ENCODE peak calls at places on chromosomes 13 and 19, in eight cellular contexts. L is tibial nerve, Q is ovary, H is A549, X is upper lobe of left lung, Y is testis, K is Peyer's patch, I is transverse colon. F is an unnamed sample.

GRCh38 chr19:46408611-46409039 is 4.7 kb downstream of the CCDC8 start:
- DNase-seq in K (no peak), Y (peak; percentile 77), I (peak; percentile 51), L (no peak), Q (peak; percentile 89), H (no peak), X (peak; percentile 92), F (no peak)

GRCh38 chr13:23610966-23611486 is 40.8 kb downstream of the TNFRSF19 start:
- DNase-seq in Q (no peak), L (no peak), Y (no peak), K (no peak), I (no peak), X (no peak), H (no peak), F (no peak)

GRCh38 chr19:14059093-14059480 is 2.8 kb downstream of the PALM3 start:
- DNase-seq in H (no peak), X (no peak), K (peak; percentile 58), L (no peak), Y (peak; percentile 39), I (peak; percentile 28), Q (no peak), F (no peak)

GRCh38 chr19:9456018-9456689 is 20.8 kb upstream of the ZNF266 start:
- DNase-seq in K (no peak), L (no peak), Y (no peak), X (no peak), H (no peak), Q (no peak), I (no peak), F (no peak)

GRCh38 chr13:99610702-99611289 is 109.5 kb downstream of the TM9SF2 start:
- DNase-seq in K (no peak), I (no peak), Q (no peak), X (no peak), Y (no peak), L (no peak), H (no peak), F (no peak)

GRCh38 chr13:32883501-32883900 is 132.7 kb upstream of the KL start:
- DNase-seq in L (no peak), I (no peak), H (no peak), X (no peak), Y (peak; percentile 41), Q (no peak), K (no peak), F (no peak)

GRCh38 chr13:79741006-79741405 is 260.1 kb downstream of the NDFIP2 start:
- DNase-seq in H (no peak), Q (peak; percentile 67), Y (peak; percentile 16), L (no peak), I (no peak), K (no peak), X (no peak), F (no peak)

GRCh38 chr13:48749144-48749543 is 95.4 kb downstream of the CYSLTR2 start:
- DNase-seq in X (no peak), K (no peak), I (no peak), L (no peak), Q (no peak), Y (no peak), H (no peak), F (no peak)

GRCh38 chr19:30671622-30672051 is 299.5 kb downstream of the ZNF536 start:
- DNase-seq in H (no peak), I (no peak), Q (no peak), Y (peak; percentile 79), X (no peak), K (no peak), L (peak; percentile 41), F (no peak)

GRCh38 chr13:71320452-71320851 is 546.6 kb downstream of the DACH1 start:
- DNase-seq in Y (no peak), Q (no peak), K (no peak), I (no peak), H (no peak), L (no peak), X (no peak), F (no peak)

GRCh38 chr19:14000691-14001365 is 5.3 kb downstream of the RFX1 start:
- DNase-seq in Y (no peak), I (no peak), K (no peak), X (no peak), L (no peak), H (no peak), Q (no peak), F (no peak)

GRCh38 chr13:33191425-33192221 is 93.9 kb downstream of the STARD13 start:
- DNase-seq in I (no peak), H (no peak), Q (no peak), Y (no peak), L (no peak), K (no peak), X (no peak), F (no peak)

GRCh38 chr19:56837492-56837891 is 3.0 kb downstream of the PEG3 start:
- DNase-seq in K (no peak), Y (peak; percentile 88), X (peak; percentile 67), I (peak; percentile 22), L (peak; percentile 46), Q (peak; percentile 83), H (no peak), F (no peak)

GRCh38 chr19:46716013-46716671 is 772 bp downstream of the PRKD2 start:
- DNase-seq in Y (no peak), L (no peak), K (no peak), H (peak; percentile 63), I (peak; percentile 44), X (no peak), Q (no peak), F (no peak)

DNA sequence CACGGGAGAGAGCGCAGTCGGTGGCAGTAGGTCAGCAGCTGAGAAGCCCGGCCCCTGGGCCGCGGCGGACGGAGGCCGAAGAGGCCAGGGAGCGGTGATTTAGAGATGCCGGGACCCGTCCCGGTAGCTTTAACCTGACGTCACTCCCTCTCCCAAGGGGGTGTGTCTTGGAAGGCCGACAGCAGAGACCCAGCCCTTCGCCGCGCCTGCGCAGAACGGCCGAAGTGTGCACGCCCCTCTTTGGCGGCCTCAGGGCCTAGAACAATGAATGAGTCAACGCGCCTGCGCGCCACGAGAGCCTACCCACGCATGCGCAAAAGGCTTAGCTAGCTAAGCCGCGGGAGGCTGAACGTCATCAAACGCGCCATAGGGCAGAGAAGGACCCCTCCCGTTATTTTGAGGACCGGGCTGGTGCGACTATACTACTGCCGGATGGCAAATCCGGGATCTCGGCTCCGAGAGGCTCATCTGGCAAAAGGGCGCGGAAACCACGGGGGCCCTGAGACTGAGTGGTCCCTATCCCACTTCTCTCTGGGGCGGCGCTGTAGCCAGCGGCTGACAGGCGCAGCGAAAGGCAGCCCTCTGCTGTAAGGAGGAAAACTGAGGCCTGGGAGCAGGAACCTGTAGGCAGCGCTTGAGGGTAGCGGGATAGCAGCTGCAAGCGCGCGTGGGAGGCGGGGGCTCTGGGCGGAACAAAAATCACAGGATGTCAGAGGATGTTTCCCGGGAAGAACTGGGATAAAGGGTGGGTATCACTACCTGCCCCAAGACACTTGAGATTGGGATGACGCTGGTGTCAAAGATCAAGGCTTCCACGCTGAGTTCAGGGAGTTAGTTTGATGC is at the start of the genes IRGQ and ZNF576:
- DNase-seq in K (peak; percentile 100), I (peak; percentile 100), H (peak; percentile 99), L (peak; percentile 100), X (peak; percentile 100), Q (peak; percentile 100), Y (peak; percentile 100), F (peak; percentile 92)
- TF ChIP-seq POLR2A in K (peak; percentile 84), I (peak; percentile 93), H (peak; percentile 78), L (peak; percentile 76), X (peak; percentile 86), Q (peak; percentile 46), Y (peak; percentile 30), F (peak; percentile 58)

GRCh38 chr13:45768668-45769067 is 66.5 kb downstream of the CBY2 start:
- DNase-seq in Q (no peak), X (no peak), L (no peak), Y (no peak), K (no peak), I (no peak), H (no peak), F (no peak)

GRCh38 chr13:45765464-45765863 is 63.3 kb downstream of the CBY2 start:
- DNase-seq in H (no peak), Y (no peak), Q (no peak), L (no peak), K (no peak), I (no peak), X (no peak), F (no peak)

GRCh38 chr13:45769072-45769471 is 67.0 kb downstream of the CBY2 start:
- DNase-seq in Q (no peak), X (no peak), K (no peak), L (no peak), I (no peak), H (no peak), Y (no peak), F (no peak)

GRCh38 chr13:45763419-45763818 is 61.3 kb downstream of the CBY2 start:
- DNase-seq in Y (no peak), I (no peak), H (no peak), L (no peak), K (no peak), Q (no peak), X (no peak), F (no peak)
- TF ChIP-seq CTCF in Y (no peak), I (no peak), H (no peak), L (no peak), K (no peak), Q (no peak), X (no peak), F (no peak)

DNA sequence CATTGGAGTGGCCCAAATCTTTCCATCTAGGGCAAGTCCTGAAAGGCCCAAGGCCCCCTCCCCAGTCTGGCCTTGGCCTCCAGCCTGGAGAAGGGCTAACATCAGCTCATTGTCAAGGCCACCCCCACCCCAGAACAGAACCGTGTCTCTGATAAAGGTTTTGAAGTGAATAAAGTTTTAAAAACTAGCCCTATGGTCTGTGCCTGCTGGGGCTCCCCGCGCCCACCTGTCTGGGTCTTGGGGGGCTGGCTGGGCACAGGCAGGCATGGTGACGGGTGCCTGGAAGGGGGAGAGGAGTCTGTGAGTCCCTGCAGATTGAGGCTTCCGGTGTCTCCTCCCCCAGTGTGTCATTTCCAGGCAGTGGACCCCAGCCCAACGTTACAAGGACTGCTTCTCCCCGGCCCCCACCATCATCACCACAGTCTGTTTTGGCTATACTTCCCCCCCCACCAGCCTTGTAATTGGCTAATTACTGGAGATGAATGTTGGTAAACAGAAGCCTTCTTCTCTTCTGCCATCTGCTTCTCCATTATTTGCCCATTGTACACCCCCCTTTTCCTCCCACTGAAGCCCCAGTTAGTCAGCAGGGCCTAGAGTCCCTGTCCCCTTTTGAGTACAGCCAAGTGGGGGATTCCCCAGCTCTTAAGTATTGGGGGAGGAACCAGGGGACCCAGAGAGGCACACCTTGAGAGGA is 3.4 kb downstream of the GADD45GIP1 start:
- DNase-seq in Y (no peak), K (no peak), L (no peak), I (no peak), X (no peak), Q (no peak), H (no peak), F (no peak)
- TF ChIP-seq POLR2A in Y (no peak), K (no peak), L (no peak), I (no peak), X (no peak), Q (no peak), H (no peak), F (no peak)

DNA sequence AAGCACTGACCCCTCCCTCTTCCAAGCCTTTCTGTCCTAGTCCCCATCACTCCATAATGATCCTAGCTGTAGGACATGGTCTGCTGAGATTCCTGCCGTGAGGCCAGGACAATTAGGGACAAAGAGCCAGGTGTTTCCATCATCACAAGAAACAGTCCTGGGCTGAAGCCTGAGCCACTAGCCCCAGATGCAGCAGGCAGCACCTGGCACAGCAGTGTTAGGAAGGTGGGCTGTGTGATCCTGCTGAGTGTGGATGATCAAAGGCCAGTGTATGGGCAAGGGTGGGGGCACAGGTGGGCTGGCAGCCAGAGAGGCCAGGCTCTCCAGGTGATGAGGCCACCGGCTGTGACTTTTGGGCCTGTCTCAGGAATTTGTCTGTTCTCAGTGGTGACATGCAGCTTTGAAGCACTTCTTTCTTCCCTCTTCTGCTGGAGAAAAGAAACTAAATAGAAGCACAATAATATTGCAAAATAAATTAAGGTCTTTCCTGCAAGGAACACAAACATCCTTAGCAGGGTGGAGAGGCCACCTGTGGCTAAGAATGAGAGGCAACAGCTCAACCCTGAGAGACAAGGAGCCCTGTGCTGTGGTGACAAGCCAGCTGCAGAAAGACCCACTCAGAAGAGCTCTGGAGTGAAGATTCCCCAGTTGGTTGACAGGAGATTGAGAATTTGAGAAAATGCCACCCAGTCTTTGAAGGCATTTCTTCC is 127.6 kb downstream of the KATNAL1 start:
- DNase-seq in L (no peak), I (no peak), X (no peak), H (no peak), Q (no peak), K (no peak), Y (no peak), F (no peak)
- TF ChIP-seq CTCF in L (no peak), I (no peak), X (no peak), H (no peak), Q (no peak), K (no peak), Y (no peak), F (no peak)

F was measured in esophagus squamous epithelium.